ENCODE peak calls at places on chromosomes 16 and 17, in eight cellular contexts. R is lung; J is mucosa of descending colon; Y is CD8-positive, alpha-beta T cell; T is adrenal gland; D is transverse colon; I is A549; U is fibroblast of lung. G is an unnamed sample.

GRCh38 chr17:1188812-1189211 is 9.0 kb upstream of the ABR start:
- DNase-seq in R (peak; percentile 85), J (peak; percentile 66), Y (no peak), T (peak; percentile 73), D (peak; percentile 71), I (no peak), U (peak; percentile 77), G (no peak)

GRCh38 chr16:11470676-11471415 is 115.9 kb downstream of the LITAF start:
- DNase-seq in R (no peak), J (no peak), Y (no peak), T (no peak), D (no peak), I (no peak), U (no peak), G (no peak)

GRCh38 chr16:23535901-23536300 is 21.2 kb downstream of the EARS2 start:
- DNase-seq in R (no peak), J (no peak), Y (no peak), T (no peak), D (no peak), I (no peak), U (no peak), G (no peak)

GRCh38 chr16:55668337-55669281 is 12.8 kb downstream of the SLC6A2 start:
- DNase-seq in R (no peak), J (no peak), Y (no peak), T (no peak), D (no peak), I (peak; percentile 24), U (no peak), G (no peak)

GRCh38 chr17:44894642-44895041 is 4.6 kb downstream of the EFTUD2 start:
- DNase-seq in R (no peak), J (no peak), Y (no peak), T (no peak), D (no peak), I (no peak), U (no peak), G (no peak)

GRCh38 chr17:7404737-7405412 is 978 bp upstream of the TMEM256 start:
- DNase-seq in R (peak; percentile 45), J (peak; percentile 70), Y (peak; percentile 81), T (peak; percentile 84), D (no peak), I (no peak), U (no peak), G (peak; percentile 34)

GRCh38 chr17:29149431-29150064 is 30.6 kb downstream of the MYO18A start:
- DNase-seq in R (no peak), J (peak; percentile 47), Y (no peak), T (no peak), D (peak; percentile 33), I (no peak), U (no peak), G (no peak)

GRCh38 chr17:57855391-57856035 is 5.7 kb upstream of the MRPS23 start:
- DNase-seq in R (no peak), J (no peak), Y (no peak), T (no peak), D (no peak), I (no peak), U (no peak), G (no peak)

GRCh38 chr16:49890876-49891275 is 35.0 kb upstream of the ZNF423 start:
- DNase-seq in R (no peak), J (peak; percentile 85), Y (no peak), T (no peak), D (peak; percentile 72), I (peak; percentile 15), U (no peak), G (no peak)

GRCh38 chr16:82192665-82193064 is 22.6 kb upstream of the MPHOSPH6 start:
- DNase-seq in R (no peak), J (no peak), Y (no peak), T (no peak), D (no peak), I (no peak), U (peak; percentile 62), G (no peak)

GRCh38 chr17:51119415-51120356 is 982 bp downstream of the SPAG9 start:
- DNase-seq in R (peak; percentile 45), J (peak; percentile 71), Y (peak; percentile 38), T (peak; percentile 58), D (peak; percentile 54), I (peak; percentile 80), U (peak; percentile 68), G (peak; percentile 57)

GRCh38 chr16:3908951-3909437 is 28.5 kb upstream of the CREBBP start:
- DNase-seq in R (no peak), J (no peak), Y (no peak), T (no peak), D (no peak), I (no peak), U (no peak), G (no peak)

GRCh38 chr16:57479422-57480126 is 6.7 kb downstream of the DOK4 start:
- DNase-seq in R (no peak), J (peak; percentile 86), Y (no peak), T (no peak), D (peak; percentile 79), I (peak; percentile 82), U (peak; percentile 56), G (peak; percentile 88)

GRCh38 chr17:65366102-65366844 is 195.2 kb downstream of the AXIN2 start:
- DNase-seq in R (no peak), J (no peak), Y (no peak), T (no peak), D (no peak), I (no peak), U (no peak), G (no peak)

GRCh38 chr16:1746693-1747195 is 24.6 kb downstream of the NME3 start:
- DNase-seq in R (no peak), J (no peak), Y (no peak), T (no peak), D (no peak), I (peak; percentile 61), U (no peak), G (no peak)

GRCh38 chr16:83356266-83356665 is 451.5 kb upstream of the HSBP1 start:
- DNase-seq in R (no peak), J (no peak), Y (no peak), T (no peak), D (no peak), I (peak; percentile 55), U (peak; percentile 61), G (peak; percentile 47)

GRCh38 chr16:86662195-86662594 is 83.8 kb downstream of the FOXL1 start:
- DNase-seq in R (no peak), J (no peak), Y (no peak), T (no peak), D (no peak), I (no peak), U (no peak), G (no peak)

DNA sequence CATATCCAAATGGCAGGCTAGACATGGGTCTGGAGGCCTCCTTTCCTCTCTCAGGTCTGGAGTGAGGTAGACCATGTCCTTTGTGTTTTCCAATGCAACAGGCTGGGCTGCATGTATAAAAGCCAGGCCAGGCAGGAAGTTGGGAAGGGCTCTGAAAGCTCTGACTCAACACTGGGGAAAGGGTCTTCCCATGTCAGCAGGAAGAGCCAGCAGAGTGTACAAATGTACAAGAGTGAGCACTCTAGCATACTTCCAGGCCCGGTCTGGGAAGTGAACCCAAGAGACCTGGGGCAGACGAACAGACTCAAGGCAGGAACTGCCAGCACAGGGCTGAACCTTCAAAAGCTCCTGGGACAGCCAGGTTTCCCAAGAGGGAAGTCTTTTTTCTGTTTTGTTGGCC is 7.0 kb downstream of the ATPAF2 start:
- DNase-seq in R (no peak), J (no peak), Y (no peak), T (no peak), D (no peak), I (no peak), U (peak; percentile 60), G (no peak)
- H3K4me1 ChIP-seq in R (peaks cover 8% of the 10 kb centered on the region), J (no peaks in the 10 kb centered on the region), Y (peaks cover 6% of the 10 kb centered on the region), T (no peaks in the 10 kb centered on the region), D (no peaks in the 10 kb centered on the region), I (no peaks in the 10 kb centered on the region), U (no peaks in the 10 kb centered on the region), G (peaks cover 4% of the 10 kb centered on the region)

DNA sequence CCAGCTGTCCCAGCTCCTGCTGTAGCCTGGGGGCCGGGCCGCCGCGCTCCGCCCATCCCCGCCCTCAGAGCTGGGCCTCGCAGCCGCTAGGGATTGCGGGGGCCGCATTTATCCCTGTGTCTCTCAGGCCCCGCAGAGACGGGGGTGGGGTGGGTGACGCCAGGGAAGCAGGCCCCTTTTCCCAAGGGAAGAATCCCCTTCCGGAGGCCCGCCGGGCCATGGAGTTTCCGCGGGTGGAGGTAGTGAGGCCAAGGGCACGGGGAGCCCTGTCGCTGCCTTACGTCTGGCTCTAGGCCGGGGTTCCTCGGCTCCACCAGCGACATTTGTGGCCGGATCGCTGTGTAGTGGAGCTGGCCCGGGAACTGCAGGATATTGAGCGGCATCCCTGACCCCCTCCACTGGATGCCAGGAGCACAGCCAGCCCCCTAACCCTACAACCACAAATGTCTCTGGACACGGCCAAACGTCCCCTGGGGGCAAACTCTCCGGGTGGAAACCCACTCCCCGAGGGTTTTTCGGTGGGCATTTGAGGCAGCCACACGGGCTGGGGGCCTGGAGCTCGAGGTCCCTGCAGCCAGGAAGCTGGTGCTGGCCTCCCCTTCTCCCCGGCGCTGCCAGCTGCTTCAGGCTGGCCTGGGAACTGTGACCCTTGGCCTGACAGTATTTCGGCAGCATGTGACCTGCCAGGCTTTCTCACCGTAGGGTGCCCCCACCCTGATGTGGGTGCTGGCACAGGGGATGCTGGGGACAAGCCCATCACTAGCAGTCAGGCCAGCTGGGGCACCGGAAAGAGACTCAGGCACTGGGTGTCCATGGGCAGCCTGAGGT is 12.0 kb upstream of the CD300A start:
- DNase-seq in R (no peak), J (peak; percentile 72), Y (peak; percentile 61), T (peak; percentile 30), D (peak; percentile 94), I (no peak), U (peak; percentile 64), G (no peak)
- TF ChIP-seq CTCF in R (no peak), J (no peak), Y (no peak), T (peak; percentile 49), D (no peak), I (no peak), U (no peak), G (no peak)

GRCh38 chr17:81865733-81866439 is 5.3 kb downstream of the ARHGDIA start:
- DNase-seq in R (no peak), J (peak; percentile 96), Y (peak; percentile 19), T (no peak), D (peak; percentile 96), I (no peak), U (no peak), G (no peak)
- H3K4me1 ChIP-seq in R (no peaks in the 10 kb centered on the region), J (peaks cover 73% of the 10 kb centered on the region), Y (peaks cover 45% of the 10 kb centered on the region), T (peaks cover 50% of the 10 kb centered on the region), D (peaks cover 45% of the 10 kb centered on the region), I (peaks cover 61% of the 10 kb centered on the region), U (peaks cover 20% of the 10 kb centered on the region), G (peaks cover 48% of the 10 kb centered on the region)

DNA sequence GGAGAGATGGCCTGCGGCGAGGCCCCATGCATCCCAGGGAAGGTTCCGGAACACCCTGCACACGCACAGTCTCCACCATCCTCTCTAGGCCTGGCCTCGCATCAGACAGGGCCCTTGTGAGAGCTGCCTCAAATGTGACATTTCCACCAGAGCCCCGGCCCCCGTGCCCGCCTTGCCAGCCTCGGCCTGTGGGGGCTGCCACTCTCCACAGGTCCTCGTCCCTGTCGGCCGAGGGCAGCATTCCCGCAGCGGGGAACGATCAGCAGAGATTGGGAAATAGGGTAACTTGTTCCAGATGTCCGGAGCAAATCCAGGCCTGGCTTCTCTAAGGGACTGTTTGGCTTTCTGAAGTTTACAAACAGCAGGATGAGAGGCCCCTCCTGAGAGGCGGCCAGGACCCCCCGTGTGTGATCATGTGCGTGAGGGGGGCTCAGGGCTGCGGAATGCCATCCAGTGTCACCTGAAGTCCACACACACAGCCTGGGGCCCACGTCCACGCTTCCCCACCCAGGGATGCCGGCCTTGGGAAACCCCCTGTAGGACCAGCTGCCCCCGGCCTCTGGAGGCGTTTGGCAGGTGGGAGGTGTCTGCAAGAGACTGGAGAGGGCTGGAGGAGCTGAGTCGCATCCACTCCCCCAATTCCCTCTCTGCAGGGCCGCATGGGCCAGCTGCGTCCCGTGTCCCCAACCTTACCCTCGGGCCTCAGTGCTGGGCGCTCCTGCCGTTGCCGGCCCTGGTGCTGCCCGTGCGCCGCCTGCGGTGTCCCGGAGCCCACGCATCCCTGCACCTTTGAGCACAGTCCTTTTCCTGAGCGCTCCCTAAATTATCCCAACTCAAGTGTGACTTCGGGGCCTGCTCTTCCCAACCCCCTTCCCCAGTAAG is 70.4 kb downstream of the ZDHHC7 start:
- DNase-seq in R (no peak), J (no peak), Y (no peak), T (no peak), D (no peak), I (no peak), U (peak; percentile 49), G (no peak)
- TF ChIP-seq CTCF in R (no peak), J (no peak), Y (no peak), T (no peak), D (no peak), I (no peak), U (no peak), G (no peak)